ENCODE peak calls at places on chromosomes 2 and 18, in eight cellular contexts. One of them, this sample, is unnamed.

GRCh38 chr2:144950874-144951560 is 431.1 kb upstream of the ZEB2 start:
- DNase-seq in GM03348: peak; percentile 86
- DNase-seq in nephron progenitor cell: no peak
- DNase-seq in epithelial cell of esophagus: peak; percentile 90
- DNase-seq in stimulated activated CD4-positive, alpha-beta T cell treated with anti-CD3 and anti-CD28 coated beads, Interleukin-1b, Interleukin-23, amount 100 ng/mL, for 4 hours: no peak
- DNase-seq in body of pancreas: no peak
- DNase-seq in G401: no peak
- DNase-seq in CD4-positive, CD25-positive, alpha-beta regulatory T cell: no peak
- DNase-seq in this sample: no peak

GRCh38 chr2:47086054-47086471 is 69.0 kb downstream of the STPG4 start:
- DNase-seq in GM03348: no peak
- DNase-seq in G401: no peak
- DNase-seq in CD4-positive, CD25-positive, alpha-beta regulatory T cell: no peak
- DNase-seq in nephron progenitor cell: no peak
- DNase-seq in stimulated activated CD4-positive, alpha-beta T cell treated with anti-CD3 and anti-CD28 coated beads, Interleukin-1b, Interleukin-23, amount 100 ng/mL, for 4 hours: no peak
- DNase-seq in body of pancreas: no peak
- DNase-seq in epithelial cell of esophagus: no peak
- DNase-seq in this sample: no peak

GRCh38 chr2:10162586-10163497 is 40.3 kb downstream of the RRM2 start:
- DNase-seq in body of pancreas: peak; percentile 44
- DNase-seq in epithelial cell of esophagus: no peak
- DNase-seq in G401: peak; percentile 72
- DNase-seq in GM03348: no peak
- DNase-seq in CD4-positive, CD25-positive, alpha-beta regulatory T cell: no peak
- DNase-seq in nephron progenitor cell: peak; percentile 35
- DNase-seq in stimulated activated CD4-positive, alpha-beta T cell treated with anti-CD3 and anti-CD28 coated beads, Interleukin-1b, Interleukin-23, amount 100 ng/mL, for 4 hours: no peak
- DNase-seq in this sample: peak; percentile 43

GRCh38 chr2:174753038-174753633 is 11.1 kb downstream of the CHRNA1 start:
- DNase-seq in stimulated activated CD4-positive, alpha-beta T cell treated with anti-CD3 and anti-CD28 coated beads, Interleukin-1b, Interleukin-23, amount 100 ng/mL, for 4 hours: no peak
- DNase-seq in epithelial cell of esophagus: no peak
- DNase-seq in CD4-positive, CD25-positive, alpha-beta regulatory T cell: peak; percentile 31
- DNase-seq in body of pancreas: no peak
- DNase-seq in nephron progenitor cell: no peak
- DNase-seq in GM03348: no peak
- DNase-seq in G401: no peak
- DNase-seq in this sample: no peak

GRCh38 chr2:161954103-161954502 is 119.9 kb downstream of the DPP4 start:
- DNase-seq in CD4-positive, CD25-positive, alpha-beta regulatory T cell: peak; percentile 69
- DNase-seq in body of pancreas: no peak
- DNase-seq in GM03348: no peak
- DNase-seq in G401: no peak
- DNase-seq in epithelial cell of esophagus: no peak
- DNase-seq in stimulated activated CD4-positive, alpha-beta T cell treated with anti-CD3 and anti-CD28 coated beads, Interleukin-1b, Interleukin-23, amount 100 ng/mL, for 4 hours: no peak
- DNase-seq in nephron progenitor cell: no peak
- DNase-seq in this sample: no peak

GRCh38 chr2:240780023-240780831 is 39.8 kb downstream of the KIF1A start:
- DNase-seq in nephron progenitor cell: no peak
- DNase-seq in CD4-positive, CD25-positive, alpha-beta regulatory T cell: no peak
- DNase-seq in body of pancreas: no peak
- DNase-seq in GM03348: peak; percentile 58
- DNase-seq in G401: no peak
- DNase-seq in stimulated activated CD4-positive, alpha-beta T cell treated with anti-CD3 and anti-CD28 coated beads, Interleukin-1b, Interleukin-23, amount 100 ng/mL, for 4 hours: no peak
- DNase-seq in epithelial cell of esophagus: no peak
- DNase-seq in this sample: no peak

GRCh38 chr18:67771271-67771670 is 254.8 kb upstream of the DSEL start:
- DNase-seq in body of pancreas: no peak
- DNase-seq in nephron progenitor cell: no peak
- DNase-seq in stimulated activated CD4-positive, alpha-beta T cell treated with anti-CD3 and anti-CD28 coated beads, Interleukin-1b, Interleukin-23, amount 100 ng/mL, for 4 hours: no peak
- DNase-seq in epithelial cell of esophagus: peak; percentile 82
- DNase-seq in GM03348: peak; percentile 26
- DNase-seq in CD4-positive, CD25-positive, alpha-beta regulatory T cell: no peak
- DNase-seq in G401: no peak
- DNase-seq in this sample: no peak

GRCh38 chr2:224023188-224023587 is 15.9 kb downstream of the SERPINE2 start:
- DNase-seq in epithelial cell of esophagus: peak; percentile 89
- DNase-seq in nephron progenitor cell: no peak
- DNase-seq in GM03348: peak; percentile 39
- DNase-seq in G401: no peak
- DNase-seq in stimulated activated CD4-positive, alpha-beta T cell treated with anti-CD3 and anti-CD28 coated beads, Interleukin-1b, Interleukin-23, amount 100 ng/mL, for 4 hours: no peak
- DNase-seq in body of pancreas: no peak
- DNase-seq in CD4-positive, CD25-positive, alpha-beta regulatory T cell: no peak
- DNase-seq in this sample: no peak

GRCh38 chr2:101893676-101894381 is 97.9 kb upstream of the IL1R2 start:
- DNase-seq in epithelial cell of esophagus: no peak
- DNase-seq in GM03348: no peak
- DNase-seq in stimulated activated CD4-positive, alpha-beta T cell treated with anti-CD3 and anti-CD28 coated beads, Interleukin-1b, Interleukin-23, amount 100 ng/mL, for 4 hours: no peak
- DNase-seq in G401: no peak
- DNase-seq in CD4-positive, CD25-positive, alpha-beta regulatory T cell: no peak
- DNase-seq in nephron progenitor cell: no peak
- DNase-seq in body of pancreas: no peak
- DNase-seq in this sample: no peak

GRCh38 chr18:49886891-49887764 is 73.8 kb upstream of the ACAA2 start:
- DNase-seq in GM03348: no peak
- DNase-seq in body of pancreas: no peak
- DNase-seq in stimulated activated CD4-positive, alpha-beta T cell treated with anti-CD3 and anti-CD28 coated beads, Interleukin-1b, Interleukin-23, amount 100 ng/mL, for 4 hours: no peak
- DNase-seq in CD4-positive, CD25-positive, alpha-beta regulatory T cell: no peak
- DNase-seq in epithelial cell of esophagus: peak; percentile 43
- DNase-seq in nephron progenitor cell: no peak
- DNase-seq in G401: no peak
- DNase-seq in this sample: no peak

GRCh38 chr2:237754182-237754581 is 44.4 kb upstream of the RBM44 start:
- DNase-seq in epithelial cell of esophagus: no peak
- DNase-seq in stimulated activated CD4-positive, alpha-beta T cell treated with anti-CD3 and anti-CD28 coated beads, Interleukin-1b, Interleukin-23, amount 100 ng/mL, for 4 hours: no peak
- DNase-seq in CD4-positive, CD25-positive, alpha-beta regulatory T cell: no peak
- DNase-seq in GM03348: no peak
- DNase-seq in G401: no peak
- DNase-seq in body of pancreas: no peak
- DNase-seq in nephron progenitor cell: no peak
- DNase-seq in this sample: no peak